ENCODE peak calls at places on chromosomes 16 and 17, in four cellular contexts. M is NCI-H774, H is cardiac muscle cell, U is left cardiac atrium. I is an unnamed sample.

GRCh38 chr16:53123753-53124152 is 69.0 kb downstream of the CHD9 start:
- DNase-seq in M (no peak), H (peak; percentile 62), U (no peak), I (no peak)

GRCh38 chr17:71117461-71117860 is 948.1 kb downstream of the KCNJ2 start:
- DNase-seq in M (no peak), H (peak; percentile 20), U (no peak), I (no peak)

GRCh38 chr17:70906808-70907207 is 737.5 kb downstream of the KCNJ2 start:
- DNase-seq in M (no peak), H (peak; percentile 88), U (peak; percentile 36), I (no peak)

GRCh38 chr16:88640520-88641247 is 2.3 kb downstream of the IL17C start:
- DNase-seq in M (no peak), H (no peak), U (no peak), I (no peak)

GRCh38 chr17:82838386-82839063 is 1.3 kb downstream of the ZNF750 start:
- DNase-seq in M (no peak), H (peak; percentile 38), U (peak; percentile 55), I (no peak)

GRCh38 chr17:79843917-79844815 is 4.9 kb upstream of the CBX4 start:
- DNase-seq in M (peak; percentile 49), H (peak; percentile 86), U (peak; percentile 79), I (no peak)

GRCh38 chr17:57210224-57210553 is 46.1 kb upstream of the MSI2 start:
- DNase-seq in M (no peak), H (no peak), U (no peak), I (no peak)

GRCh38 chr16:85733155-85733838 is 17.6 kb downstream of the C16orf74 start:
- DNase-seq in M (no peak), H (peak; percentile 48), U (no peak), I (no peak)

GRCh38 chr17:50708050-50709000 is 611 bp upstream of the ANKRD40 start:
- DNase-seq in M (peak; percentile 24), H (no peak), U (no peak), I (no peak)

GRCh38 chr17:58556833-58557250 is 42.4 kb upstream of the MTMR4 start:
- DNase-seq in M (no peak), H (no peak), U (no peak), I (no peak)

GRCh38 chr17:8985054-8985701 is 19.7 kb upstream of the PIK3R5 start:
- DNase-seq in M (no peak), H (no peak), U (no peak), I (no peak)

GRCh38 chr16:79158337-79158736 is 442.2 kb downstream of the MAF start:
- DNase-seq in M (no peak), H (no peak), U (no peak), I (no peak)

I was measured in immature natural killer cell.